ENCODE peak calls at places on chromosomes 5 and 9, in ten cellular contexts. N, O, C, M, T, R, I, U, S and A are unnamed samples.

GRCh38 chr5:174371600-174372094 is 326.1 kb downstream of the NSG2 start:
- DNase-seq in T (peak; percentile 4), C (peak; percentile 30), R (peak; percentile 70), M (peak; percentile 37), N (peak; percentile 27), O (no peak), U (no peak), I (no peak), S (peak; percentile 37), A (no peak)

GRCh38 chr9:804026-804425 is 37.5 kb upstream of the DMRT1 start:
- DNase-seq in S (no peak), R (no peak), N (no peak), I (no peak), O (no peak), T (no peak), M (no peak), U (no peak), C (no peak), A (no peak)

GRCh38 chr9:91117474-91117891 is 244.2 kb downstream of the AUH start:
- DNase-seq in N (no peak), S (no peak), C (no peak), R (no peak), T (no peak), M (no peak), U (peak; percentile 67), O (no peak), I (no peak), A (no peak)

GRCh38 chr9:90505695-90506094 is 136.9 kb downstream of the DIRAS2 start:
- DNase-seq in U (no peak), N (no peak), O (no peak), M (no peak), C (no peak), S (no peak), I (no peak), T (no peak), R (no peak), A (no peak)

GRCh38 chr9:130199605-130200004 is 27.4 kb downstream of the NCS1 start:
- DNase-seq in C (no peak), O (no peak), I (no peak), N (peak; percentile 45), T (peak; percentile 39), S (peak; percentile 79), M (no peak), R (peak; percentile 39), U (no peak), A (peak; percentile 47)

GRCh38 chr9:91060520-91061343 is 259.1 kb downstream of the SYK start:
- DNase-seq in T (peak; percentile 99), C (peak; percentile 96), N (peak; percentile 98), O (no peak), M (peak; percentile 77), S (peak; percentile 97), R (peak; percentile 94), I (no peak), U (no peak), A (peak; percentile 97)

GRCh38 chr9:81980568-81980967 is 8.0 kb upstream of the SPATA31D1 start:
- DNase-seq in U (no peak), C (no peak), R (peak; percentile 17), S (peak; percentile 48), O (no peak), M (no peak), I (no peak), N (no peak), T (peak; percentile 54), A (no peak)

GRCh38 chr9:136996361-136997281 is at the start of gene CLIC3:
- DNase-seq in U (peak; percentile 90), N (no peak), R (no peak), M (no peak), T (no peak), O (no peak), S (peak; percentile 8), I (no peak), C (no peak), A (peak; percentile 42)

GRCh38 chr5:39164529-39165402 is 54.6 kb downstream of the FYB1 start:
- DNase-seq in U (no peak), R (no peak), O (no peak), S (no peak), I (no peak), M (no peak), C (peak; percentile 14), N (no peak), T (no peak), A (no peak)

GRCh38 chr5:80540691-80541090 is 29.4 kb downstream of the ANKRD34B start:
- DNase-seq in R (no peak), S (peak; percentile 9), O (no peak), C (no peak), N (peak; percentile 51), I (no peak), T (no peak), U (no peak), M (no peak), A (no peak)

GRCh38 chr5:98796197-98796972 is 22.9 kb downstream of the RGMB start:
- DNase-seq in S (peak; percentile 75), T (peak; percentile 71), N (peak; percentile 69), R (no peak), U (no peak), O (no peak), C (peak; percentile 69), M (no peak), I (no peak), A (peak; percentile 82)

GRCh38 chr9:138046641-138047301 is 169.2 kb downstream of the CACNA1B start:
- DNase-seq in U (peak; percentile 56), R (no peak), M (no peak), C (no peak), O (no peak), N (no peak), T (no peak), S (no peak), I (peak; percentile 41), A (no peak)

GRCh38 chr5:120502531-120502930 is 38.4 kb downstream of the PRR16 start:
- DNase-seq in M (no peak), N (no peak), I (no peak), O (no peak), T (no peak), R (no peak), S (no peak), C (no peak), U (no peak), A (no peak)

GRCh38 chr9:89996717-89997116 is 391.9 kb downstream of the GADD45G start:
- DNase-seq in M (no peak), O (no peak), S (no peak), U (no peak), I (no peak), T (peak; percentile 20), N (no peak), C (no peak), R (no peak), A (no peak)

DNA sequence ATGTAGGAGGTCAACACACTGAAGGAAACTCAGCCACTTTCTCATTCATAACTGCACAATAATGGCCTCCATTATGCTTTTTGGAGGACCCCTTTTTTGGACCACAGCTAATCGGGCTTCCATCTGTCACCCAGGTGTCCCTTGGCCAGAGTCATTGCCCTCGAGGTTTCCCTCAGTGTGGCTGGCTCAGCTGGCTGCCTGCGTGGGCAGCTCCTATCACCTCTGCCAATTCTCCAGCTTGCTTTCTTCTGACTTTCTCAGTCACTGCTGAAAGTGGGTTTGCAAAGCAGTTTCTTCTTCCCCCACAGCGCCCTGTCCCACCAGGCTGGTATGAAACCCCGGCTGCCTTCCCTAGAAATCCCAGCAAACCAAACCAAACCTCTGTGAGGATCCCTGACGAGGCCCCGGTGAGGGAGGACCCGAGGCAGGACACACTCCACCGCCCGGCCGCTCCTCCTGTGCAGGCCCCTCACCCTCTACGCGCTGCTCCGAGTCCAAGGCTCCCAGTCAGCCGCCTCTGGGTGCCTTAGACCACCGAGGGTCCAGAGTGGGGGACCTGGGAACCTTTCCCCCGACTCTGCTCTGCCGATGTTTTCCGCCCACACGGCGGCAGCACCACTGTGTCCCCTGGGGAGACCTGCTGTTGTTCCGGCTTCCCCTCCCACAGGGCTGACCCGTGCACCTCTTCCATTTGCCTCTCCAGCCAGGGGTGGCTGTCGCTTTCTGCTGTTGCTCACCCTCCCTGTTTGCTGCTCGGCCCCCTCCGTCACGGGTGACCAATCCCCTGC is 109.5 kb downstream of the TENT4A start:
- DNase-seq in C (no peak), U (no peak), S (no peak), I (no peak), T (no peak), N (no peak), O (no peak), R (no peak), M (no peak), A (no peak)
- TF ChIP-seq CTCF in C (no peak), U (no peak), S (no peak), I (no peak), T (no peak), N (no peak), O (no peak), R (no peak), M (peak; percentile 12), A (no peak)

GRCh38 chr9:4088680-4089079 is 211.2 kb downstream of the GLIS3 start:
- DNase-seq in R (no peak), S (no peak), T (no peak), I (no peak), U (no peak), O (no peak), N (no peak), C (no peak), M (no peak), A (no peak)

GRCh38 chr9:4090491-4090890 is 209.4 kb downstream of the GLIS3 start:
- DNase-seq in I (no peak), C (no peak), U (no peak), M (no peak), S (no peak), N (no peak), O (no peak), T (no peak), R (no peak), A (no peak)

GRCh38 chr9:4097490-4097889 is 202.4 kb downstream of the GLIS3 start:
- DNase-seq in O (no peak), I (no peak), S (peak; percentile 68), C (no peak), T (no peak), N (peak; percentile 73), U (no peak), R (no peak), M (no peak), A (no peak)

GRCh38 chr9:4096121-4096520 is 203.7 kb downstream of the GLIS3 start:
- DNase-seq in N (peak; percentile 31), T (no peak), I (no peak), U (no peak), S (no peak), O (no peak), C (no peak), R (no peak), M (no peak), A (no peak)

GRCh38 chr9:4092793-4093709 is 206.8 kb downstream of the GLIS3 start:
- DNase-seq in S (no peak), C (no peak), O (no peak), I (no peak), N (peak; percentile 63), R (no peak), T (no peak), U (no peak), M (no peak), A (no peak)
- H3K4me3 ChIP-seq in S (no peak overlapping the region), C (no peak overlapping the region), O (no peak overlapping the region), I (no peak overlapping the region), N (no peak overlapping the region), R (no peak overlapping the region), T (no peak overlapping the region), U (no peak overlapping the region), M (no peak overlapping the region), A (no peak overlapping the region)

GRCh38 chr9:98215821-98216220 is 23.4 kb upstream of the CORO2A start:
- DNase-seq in U (no peak), M (no peak), T (no peak), I (peak; percentile 35), C (no peak), R (no peak), S (peak; percentile 31), N (peak; percentile 38), O (no peak), A (peak; percentile 52)
- TF ChIP-seq CTCF in U (peak; percentile 21), M (peak; percentile 49), T (peak; percentile 27), I (peak; percentile 4), C (peak; percentile 64), R (peak; percentile 44), S (peak; percentile 58), N (peak; percentile 27), O (no peak), A (peak; percentile 39)

GRCh38 chr5:60993425-60993824 is 48.4 kb downstream of the NDUFAF2 start:
- DNase-seq in O (no peak), R (no peak), C (no peak), T (no peak), U (no peak), S (no peak), I (no peak), N (no peak), M (no peak), A (no peak)
- H3K4me3 ChIP-seq in O (no peak overlapping the region), R (no peak overlapping the region), C (no peak overlapping the region), T (no peak overlapping the region), U (no peak overlapping the region), S (no peak overlapping the region), I (no peak overlapping the region), N (no peak overlapping the region), M (no peak overlapping the region), A (no peak overlapping the region)